ENCODE peak calls at places on chromosomes 2 and 18, in seven cellular contexts. I is A549, U is HepG2, E is HCT116, V is SK-N-SH, D is K562, J is H1. K is an unnamed sample.

GRCh38 chr2:178484245-178485041 is 4.2 kb downstream of the PLEKHA3 start:
- DNase-seq in V (no peak), I (no peak), U (no peak), J (no peak), D (no peak), E (no peak), K (no peak)

GRCh38 chr2:84965827-84966226 is 5.1 kb upstream of the KCMF1 start:
- DNase-seq in E (no peak), V (no peak), D (no peak), J (no peak), I (no peak), U (no peak), K (no peak)

GRCh38 chr2:85697716-85698115 is 3.6 kb downstream of the GNLY start:
- DNase-seq in J (no peak), D (no peak), V (no peak), I (no peak), E (no peak), U (no peak), K (no peak)

GRCh38 chr2:236874866-236875481 is 210.7 kb upstream of the COPS8 start:
- DNase-seq in U (no peak), D (no peak), E (no peak), V (no peak), I (no peak), J (no peak), K (no peak)

GRCh38 chr2:46967990-46968647 is 52.5 kb upstream of the MCFD2 start:
- DNase-seq in E (peak), V (no peak), U (no peak), D (peak), J (no peak), I (peak), K (peak)

GRCh38 chr2:145644820-145645302 is 1124.9 kb upstream of the ZEB2 start:
- DNase-seq in D (no peak), J (no peak), E (no peak), I (no peak), U (no peak), V (no peak), K (peak)

GRCh38 chr18:12657048-12657848 is 659 bp downstream of the SPIRE1 start:
- DNase-seq in V (peak), J (no peak), U (no peak), I (peak), D (peak), E (no peak), K (peak)

GRCh38 chr2:54613794-54614257 is 109.6 kb upstream of the EML6 start:
- DNase-seq in V (no peak), D (no peak), J (no peak), I (peak), E (no peak), U (no peak), K (no peak)

GRCh38 chr18:44859263-44859662 is 178.6 kb downstream of the SETBP1 start:
- DNase-seq in J (no peak), U (no peak), I (no peak), E (no peak), D (no peak), V (no peak), K (no peak)

GRCh38 chr2:222708274-222708710 is 36.8 kb downstream of the MOGAT1 start:
- DNase-seq in J (no peak), V (peak), I (peak), U (peak), E (peak), D (peak), K (peak)

GRCh38 chr2:104033399-104033798 is 820.5 kb upstream of the POU3F3 start:
- DNase-seq in D (no peak), U (no peak), E (no peak), V (no peak), I (no peak), J (no peak), K (peak)

GRCh38 chr2:109242654-109243331 is 113.8 kb downstream of the SH3RF3 start:
- DNase-seq in E (no peak), I (no peak), U (no peak), V (no peak), J (no peak), D (no peak), K (no peak)

GRCh38 chr2:165621086-165621560 is 151.6 kb downstream of the CSRNP3 start:
- DNase-seq in E (no peak), I (no peak), V (no peak), D (no peak), J (no peak), U (no peak), K (no peak)

GRCh38 chr2:218839430-218839829 is 7.8 kb upstream of the PRKAG3 start:
- DNase-seq in V (no peak), U (no peak), E (no peak), I (no peak), J (no peak), D (no peak), K (no peak)

GRCh38 chr2:176565641-176566323 is 296.5 kb downstream of the MTX2 start:
- DNase-seq in E (no peak), U (peak), D (no peak), J (no peak), V (no peak), I (no peak), K (no peak)

GRCh38 chr2:23131066-23131575 is 253.9 kb upstream of the KLHL29 start:
- DNase-seq in I (no peak), J (no peak), V (no peak), U (no peak), D (no peak), E (no peak), K (no peak)

GRCh38 chr2:232367591-232368233 is 10.8 kb upstream of the ALPP start:
- DNase-seq in E (no peak), V (peak), D (peak), J (no peak), I (no peak), U (peak), K (peak)

GRCh38 chr2:46695283-46695682 is 215.9 kb downstream of the TMEM247 start:
- DNase-seq in J (no peak), I (no peak), D (no peak), V (no peak), E (no peak), U (no peak), K (peak)

DNA sequence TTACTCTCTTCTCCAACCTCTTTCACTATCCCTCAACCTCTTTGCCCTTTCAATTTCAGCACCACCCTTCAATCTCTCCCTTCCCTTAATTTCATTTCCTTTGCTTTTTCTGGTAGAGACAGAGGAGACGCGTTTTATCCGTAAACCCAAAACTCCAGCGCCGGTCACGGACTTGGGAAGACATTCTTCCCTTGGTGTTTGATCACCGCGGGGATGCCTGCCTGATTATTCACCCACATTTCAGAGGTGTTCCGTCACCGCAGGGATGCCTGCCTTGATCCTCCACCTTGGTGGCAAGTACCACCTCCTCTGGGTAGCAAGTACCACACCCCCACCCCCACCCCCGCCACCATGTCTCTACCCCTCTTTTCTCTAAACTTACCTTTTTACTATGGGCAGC is 669.4 kb upstream of the PKDCC start:
- DNase-seq in E (no peak), V (no peak), J (no peak), I (no peak), D (no peak), U (no peak), K (no peak)
- H3K4me3 ChIP-seq in E (no peak), V (no peak), J (no peak), I (no peak), D (no peak), U (no peak), K (no peak)

GRCh38 chr2:126406267-126406666 is 249.7 kb upstream of the GYPC start:
- DNase-seq in I (no peak), J (no peak), D (no peak), V (no peak), E (no peak), U (no peak), K (no peak)
- TF ChIP-seq MAX in I (no peak), J (no peak), D (no peak), V (no peak), E (no peak), U (no peak), K (no peak)

GRCh38 chr2:238162171-238162515 is 3.4 kb downstream of the ERFE start:
- DNase-seq in J (no peak), U (no peak), D (no peak), E (no peak), I (no peak), V (peak), K (no peak)

GRCh38 chr2:238164906-238165287 is 6.1 kb downstream of the ERFE start:
- DNase-seq in J (no peak), U (no peak), V (peak), E (no peak), D (no peak), I (no peak), K (no peak)

GRCh38 chr2:238162516-238163441 is 4.0 kb downstream of the ERFE start:
- DNase-seq in U (no peak), E (no peak), D (no peak), J (no peak), I (no peak), V (peak), K (no peak)

GRCh38 chr2:238165288-238165921 is 6.6 kb downstream of the ERFE start:
- DNase-seq in U (no peak), V (peak), D (no peak), I (no peak), J (no peak), E (no peak), K (no peak)

GRCh38 chr2:238163494-238164198 is 4.9 kb downstream of the ERFE start:
- DNase-seq in V (peak), U (no peak), I (no peak), E (no peak), D (no peak), J (no peak), K (no peak)
- H3K4me3 ChIP-seq in V (no peak), U (peak), I (no peak), E (no peak), D (no peak), J (peak), K (no peak)

GRCh38 chr2:240626531-240627300 is 1.4 kb downstream of the GPR35 start:
- DNase-seq in J (no peak), D (no peak), U (peak), E (no peak), V (peak), I (no peak), K (peak)
- TF ChIP-seq MAX in J (no peak), D (no peak), U (peak), E (no peak), V (no peak), I (no peak), K (no peak)

GRCh38 chr2:112481528-112482228 is at the start of gene TTL:
- DNase-seq in V (peak), E (no peak), U (peak), D (peak), I (peak), J (no peak), K (peak)

GRCh38 chr2:112485849-112486248 is 3.9 kb downstream of the TTL start:
- DNase-seq in U (no peak), V (no peak), D (no peak), E (no peak), I (no peak), J (no peak), K (no peak)

GRCh38 chr2:112483047-112483473 is 1.1 kb downstream of the TTL start:
- DNase-seq in E (no peak), J (no peak), V (peak), U (peak), D (peak), I (peak), K (peak)

GRCh38 chr2:112482309-112483046 is 522 bp downstream of the TTL start:
- DNase-seq in V (peak), D (peak), U (peak), I (peak), E (no peak), J (no peak), K (peak)

DNA sequence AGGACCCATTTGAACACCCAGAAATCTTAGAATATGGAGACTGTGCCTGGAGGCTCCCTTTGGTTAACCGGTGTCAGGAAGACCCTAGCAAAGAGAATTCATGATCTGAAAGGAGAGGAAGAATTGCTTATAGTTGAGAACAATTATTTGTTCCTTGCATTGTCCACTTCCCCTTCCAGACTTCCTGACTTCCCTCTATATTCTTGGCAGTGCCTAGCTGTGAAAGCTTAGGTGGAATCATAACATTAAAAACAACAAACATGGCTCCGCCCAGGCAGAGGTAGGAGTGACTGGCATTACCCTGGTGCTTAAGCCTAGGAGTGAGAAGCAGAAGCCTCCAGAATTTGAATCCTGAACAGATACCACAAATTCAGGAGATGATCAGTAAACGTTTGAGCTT is 1.9 kb downstream of the TTL start:
- DNase-seq in D (no peak), V (no peak), E (no peak), J (no peak), I (no peak), U (no peak), K (no peak)
- H3K4me3 ChIP-seq in D (peak), V (peak), E (peak), J (no peak), I (peak), U (peak), K (peak)